ENCODE peak calls at places on chromosomes 7 and 10, in seven cellular contexts. One of them, this sample, is unnamed.

GRCh38 chr7:130180571-130180971 is 24.6 kb downstream of the TMEM209 start:
- DNase-seq in brain microvascular endothelial cell: no peak
- DNase-seq in body of pancreas: no peak
- DNase-seq in sigmoid colon: no peak
- DNase-seq in fibroblast of lung: peak; percentile 92
- DNase-seq in psoas muscle: no peak
- DNase-seq in right cardiac atrium: no peak
- DNase-seq in this sample: no peak

GRCh38 chr7:64874114-64874513 is 29.0 kb upstream of the ZNF273 start:
- DNase-seq in brain microvascular endothelial cell: no peak
- DNase-seq in body of pancreas: no peak
- DNase-seq in sigmoid colon: no peak
- DNase-seq in fibroblast of lung: peak; percentile 45
- DNase-seq in psoas muscle: no peak
- DNase-seq in right cardiac atrium: no peak
- DNase-seq in this sample: no peak

GRCh38 chr7:24283900-24284698 is at the start of gene NPY:
- DNase-seq in brain microvascular endothelial cell: no peak
- DNase-seq in body of pancreas: no peak
- DNase-seq in sigmoid colon: no peak
- DNase-seq in fibroblast of lung: peak; percentile 4
- DNase-seq in psoas muscle: no peak
- DNase-seq in right cardiac atrium: peak; percentile 21
- DNase-seq in this sample: no peak

GRCh38 chr7:80611779-80612178 is 26.7 kb upstream of the CD36 start:
- DNase-seq in brain microvascular endothelial cell: peak; percentile 89
- DNase-seq in body of pancreas: peak; percentile 68
- DNase-seq in sigmoid colon: no peak
- DNase-seq in fibroblast of lung: peak; percentile 83
- DNase-seq in psoas muscle: peak; percentile 38
- DNase-seq in right cardiac atrium: peak; percentile 74
- DNase-seq in this sample: no peak

GRCh38 chr10:33746176-33746575 is 411.7 kb upstream of the NRP1 start:
- DNase-seq in brain microvascular endothelial cell: no peak
- DNase-seq in body of pancreas: no peak
- DNase-seq in sigmoid colon: no peak
- DNase-seq in fibroblast of lung: no peak
- DNase-seq in psoas muscle: no peak
- DNase-seq in right cardiac atrium: no peak
- DNase-seq in this sample: no peak

GRCh38 chr7:132609906-132610520 is 33.7 kb upstream of the PLXNA4 start:
- DNase-seq in brain microvascular endothelial cell: no peak
- DNase-seq in body of pancreas: no peak
- DNase-seq in sigmoid colon: no peak
- DNase-seq in fibroblast of lung: no peak
- DNase-seq in psoas muscle: no peak
- DNase-seq in right cardiac atrium: no peak
- DNase-seq in this sample: no peak

GRCh38 chr7:87599336-87599735 is 1.3 kb downstream of the ABCB1 start:
- DNase-seq in brain microvascular endothelial cell: no peak
- DNase-seq in body of pancreas: no peak
- DNase-seq in sigmoid colon: no peak
- DNase-seq in fibroblast of lung: peak; percentile 21
- DNase-seq in psoas muscle: no peak
- DNase-seq in right cardiac atrium: no peak
- DNase-seq in this sample: no peak

GRCh38 chr10:132478341-132479023 is 59.1 kb upstream of the INPP5A start:
- DNase-seq in brain microvascular endothelial cell: no peak
- DNase-seq in body of pancreas: no peak
- DNase-seq in sigmoid colon: peak; percentile 58
- DNase-seq in fibroblast of lung: no peak
- DNase-seq in psoas muscle: no peak
- DNase-seq in right cardiac atrium: peak; percentile 45
- DNase-seq in this sample: no peak

GRCh38 chr7:40604601-40605438 is 470.0 kb downstream of the SUGCT start:
- DNase-seq in brain microvascular endothelial cell: peak; percentile 25
- DNase-seq in body of pancreas: peak; percentile 26
- DNase-seq in sigmoid colon: peak; percentile 60
- DNase-seq in fibroblast of lung: peak; percentile 65
- DNase-seq in psoas muscle: peak; percentile 13
- DNase-seq in right cardiac atrium: peak; percentile 82
- DNase-seq in this sample: no peak

GRCh38 chr10:15309221-15309620 is 61.9 kb downstream of the FAM171A1 start:
- DNase-seq in brain microvascular endothelial cell: no peak
- DNase-seq in body of pancreas: no peak
- DNase-seq in sigmoid colon: no peak
- DNase-seq in fibroblast of lung: no peak
- DNase-seq in psoas muscle: no peak
- DNase-seq in right cardiac atrium: no peak
- DNase-seq in this sample: no peak
- H3K27me3 ChIP-seq in brain microvascular endothelial cell: no peaks in the 10 kb centered on the region
- H3K27me3 ChIP-seq in body of pancreas: no peaks in the 10 kb centered on the region
- H3K27me3 ChIP-seq in sigmoid colon: no peaks in the 10 kb centered on the region
- H3K27me3 ChIP-seq in fibroblast of lung: no peaks in the 10 kb centered on the region
- H3K27me3 ChIP-seq in psoas muscle: no peaks in the 10 kb centered on the region
- H3K27me3 ChIP-seq in right cardiac atrium: no peaks in the 10 kb centered on the region
- H3K27me3 ChIP-seq in this sample: no peaks in the 10 kb centered on the region

GRCh38 chr7:151254851-151255250 is 6.4 kb upstream of the SMARCD3 start:
- DNase-seq in brain microvascular endothelial cell: no peak
- DNase-seq in body of pancreas: no peak
- DNase-seq in sigmoid colon: peak; percentile 55
- DNase-seq in fibroblast of lung: no peak
- DNase-seq in psoas muscle: no peak
- DNase-seq in right cardiac atrium: peak; percentile 38
- DNase-seq in this sample: no peak

GRCh38 chr7:151254316-151254715 is 5.8 kb upstream of the SMARCD3 start:
- DNase-seq in brain microvascular endothelial cell: no peak
- DNase-seq in body of pancreas: no peak
- DNase-seq in sigmoid colon: peak; percentile 69
- DNase-seq in fibroblast of lung: no peak
- DNase-seq in psoas muscle: no peak
- DNase-seq in right cardiac atrium: peak; percentile 34
- DNase-seq in this sample: no peak

GRCh38 chr7:151255390-151255789 is 6.9 kb upstream of the SMARCD3 start:
- DNase-seq in brain microvascular endothelial cell: no peak
- DNase-seq in body of pancreas: no peak
- DNase-seq in sigmoid colon: peak; percentile 59
- DNase-seq in fibroblast of lung: no peak
- DNase-seq in psoas muscle: no peak
- DNase-seq in right cardiac atrium: peak; percentile 15
- DNase-seq in this sample: no peak

GRCh38 chr7:151257990-151258389 is 9.5 kb upstream of the SMARCD3 start:
- DNase-seq in brain microvascular endothelial cell: no peak
- DNase-seq in body of pancreas: no peak
- DNase-seq in sigmoid colon: no peak
- DNase-seq in fibroblast of lung: no peak
- DNase-seq in psoas muscle: no peak
- DNase-seq in right cardiac atrium: peak; percentile 25
- DNase-seq in this sample: no peak

GRCh38 chr7:151256410-151257045 is 8.0 kb upstream of the SMARCD3 start:
- DNase-seq in brain microvascular endothelial cell: no peak
- DNase-seq in body of pancreas: no peak
- DNase-seq in sigmoid colon: peak; percentile 47
- DNase-seq in fibroblast of lung: no peak
- DNase-seq in psoas muscle: no peak
- DNase-seq in right cardiac atrium: peak; percentile 63
- DNase-seq in this sample: no peak
- H3K27me3 ChIP-seq in brain microvascular endothelial cell: peaks cover 20% of the 10 kb centered on the region
- H3K27me3 ChIP-seq in body of pancreas: no peaks in the 10 kb centered on the region
- H3K27me3 ChIP-seq in sigmoid colon: no peaks in the 10 kb centered on the region
- H3K27me3 ChIP-seq in fibroblast of lung: peaks cover 15% of the 10 kb centered on the region
- H3K27me3 ChIP-seq in psoas muscle: peaks cover 9% of the 10 kb centered on the region
- H3K27me3 ChIP-seq in right cardiac atrium: no peaks in the 10 kb centered on the region
- H3K27me3 ChIP-seq in this sample: peaks cover 19% of the 10 kb centered on the region

GRCh38 chr10:121469797-121470606 is 128.2 kb downstream of the FGFR2 start:
- DNase-seq in brain microvascular endothelial cell: no peak
- DNase-seq in body of pancreas: no peak
- DNase-seq in sigmoid colon: no peak
- DNase-seq in fibroblast of lung: no peak
- DNase-seq in psoas muscle: no peak
- DNase-seq in right cardiac atrium: no peak
- DNase-seq in this sample: no peak

GRCh38 chr10:121468726-121469125 is 129.5 kb downstream of the FGFR2 start:
- DNase-seq in brain microvascular endothelial cell: no peak
- DNase-seq in body of pancreas: no peak
- DNase-seq in sigmoid colon: no peak
- DNase-seq in fibroblast of lung: no peak
- DNase-seq in psoas muscle: no peak
- DNase-seq in right cardiac atrium: no peak
- DNase-seq in this sample: no peak

GRCh38 chr10:121462955-121463354 is 135.3 kb downstream of the FGFR2 start:
- DNase-seq in brain microvascular endothelial cell: no peak
- DNase-seq in body of pancreas: no peak
- DNase-seq in sigmoid colon: no peak
- DNase-seq in fibroblast of lung: no peak
- DNase-seq in psoas muscle: no peak
- DNase-seq in right cardiac atrium: no peak
- DNase-seq in this sample: no peak

GRCh38 chr10:121465215-121465614 is 133.0 kb downstream of the FGFR2 start:
- DNase-seq in brain microvascular endothelial cell: no peak
- DNase-seq in body of pancreas: no peak
- DNase-seq in sigmoid colon: no peak
- DNase-seq in fibroblast of lung: no peak
- DNase-seq in psoas muscle: no peak
- DNase-seq in right cardiac atrium: no peak
- DNase-seq in this sample: no peak

GRCh38 chr10:121466424-121466823 is 131.8 kb downstream of the FGFR2 start:
- DNase-seq in brain microvascular endothelial cell: no peak
- DNase-seq in body of pancreas: no peak
- DNase-seq in sigmoid colon: no peak
- DNase-seq in fibroblast of lung: no peak
- DNase-seq in psoas muscle: no peak
- DNase-seq in right cardiac atrium: no peak
- DNase-seq in this sample: no peak
- H3K27me3 ChIP-seq in brain microvascular endothelial cell: no peaks in the 10 kb centered on the region
- H3K27me3 ChIP-seq in body of pancreas: no peaks in the 10 kb centered on the region
- H3K27me3 ChIP-seq in sigmoid colon: no peaks in the 10 kb centered on the region
- H3K27me3 ChIP-seq in fibroblast of lung: no peaks in the 10 kb centered on the region
- H3K27me3 ChIP-seq in psoas muscle: no peaks in the 10 kb centered on the region
- H3K27me3 ChIP-seq in right cardiac atrium: no peaks in the 10 kb centered on the region
- H3K27me3 ChIP-seq in this sample: no peaks in the 10 kb centered on the region

DNA sequence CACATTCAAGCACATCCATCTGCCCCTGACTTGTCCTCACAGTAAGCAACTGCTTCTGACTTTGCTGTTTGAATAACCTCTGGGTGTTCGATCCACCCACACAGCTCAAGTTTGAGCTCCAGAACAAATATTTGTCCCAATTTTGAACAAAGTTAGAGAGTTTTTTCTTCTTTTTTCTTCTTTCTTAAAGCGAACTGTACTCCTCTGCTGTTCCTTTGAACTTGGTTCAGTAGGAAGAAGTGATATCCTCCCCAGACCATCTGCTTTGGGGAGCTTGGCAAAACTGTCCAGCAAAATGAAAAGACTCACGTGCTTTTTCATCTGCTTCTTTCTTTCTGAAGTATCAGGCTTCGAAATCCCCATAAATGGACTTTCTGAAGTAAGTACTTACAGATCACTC is at the start of gene ITIH2:
- DNase-seq in brain microvascular endothelial cell: no peak
- DNase-seq in body of pancreas: no peak
- DNase-seq in sigmoid colon: no peak
- DNase-seq in fibroblast of lung: no peak
- DNase-seq in psoas muscle: no peak
- DNase-seq in right cardiac atrium: no peak
- DNase-seq in this sample: no peak
- H3K27me3 ChIP-seq in brain microvascular endothelial cell: no peaks in the 10 kb centered on the region
- H3K27me3 ChIP-seq in body of pancreas: no peaks in the 10 kb centered on the region
- H3K27me3 ChIP-seq in sigmoid colon: no peaks in the 10 kb centered on the region
- H3K27me3 ChIP-seq in fibroblast of lung: no peaks in the 10 kb centered on the region
- H3K27me3 ChIP-seq in psoas muscle: peaks cover 1% of the 10 kb centered on the region
- H3K27me3 ChIP-seq in right cardiac atrium: no peaks in the 10 kb centered on the region
- H3K27me3 ChIP-seq in this sample: no peaks in the 10 kb centered on the region

DNA sequence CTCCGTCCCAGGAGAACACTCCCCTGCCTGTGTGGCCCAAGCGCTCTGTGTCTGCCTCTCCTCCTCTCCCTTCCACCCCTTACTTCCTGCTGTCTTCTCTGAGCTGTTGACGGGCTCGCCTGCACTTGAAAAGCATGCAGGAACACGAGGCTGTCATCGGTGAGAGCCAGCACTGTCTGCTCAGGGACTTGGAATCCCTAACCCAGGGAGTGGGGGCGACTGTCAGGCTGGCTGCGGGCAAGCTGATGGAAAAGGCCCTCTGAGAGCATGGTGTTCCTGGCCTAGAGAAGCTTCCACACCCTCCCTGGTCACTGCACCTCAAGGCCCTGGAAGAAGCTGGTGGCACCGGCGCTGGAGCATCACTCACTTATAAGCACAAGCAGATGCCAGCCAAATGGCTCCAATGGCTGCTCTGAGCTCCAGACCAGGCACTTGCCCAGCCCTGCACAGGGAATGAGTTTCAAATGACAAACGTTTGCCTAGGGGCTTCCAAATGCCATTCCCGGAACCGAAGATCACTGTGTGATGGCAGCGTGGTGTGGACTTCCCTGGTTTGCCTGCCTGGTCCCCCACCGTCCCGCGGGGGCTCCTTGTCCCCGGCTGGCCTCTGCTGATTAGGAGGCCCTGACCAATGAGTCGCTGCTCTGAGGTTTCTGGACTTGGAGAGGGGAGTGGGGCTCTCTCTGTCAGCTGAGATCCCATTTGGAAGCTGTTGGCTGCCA is 56.7 kb upstream of the EBF3 start:
- DNase-seq in brain microvascular endothelial cell: no peak
- DNase-seq in body of pancreas: no peak
- DNase-seq in sigmoid colon: no peak
- DNase-seq in fibroblast of lung: no peak
- DNase-seq in psoas muscle: no peak
- DNase-seq in right cardiac atrium: peak; percentile 56
- DNase-seq in this sample: no peak
- H3K27me3 ChIP-seq in brain microvascular endothelial cell: no peaks in the 10 kb centered on the region
- H3K27me3 ChIP-seq in body of pancreas: no peaks in the 10 kb centered on the region
- H3K27me3 ChIP-seq in sigmoid colon: peaks cover 7% of the 10 kb centered on the region
- H3K27me3 ChIP-seq in fibroblast of lung: no peaks in the 10 kb centered on the region
- H3K27me3 ChIP-seq in psoas muscle: no peaks in the 10 kb centered on the region
- H3K27me3 ChIP-seq in right cardiac atrium: no peaks in the 10 kb centered on the region
- H3K27me3 ChIP-seq in this sample: no peaks in the 10 kb centered on the region

GRCh38 chr10:117550042-117550441 is 7.5 kb downstream of the EMX2 start:
- DNase-seq in brain microvascular endothelial cell: no peak
- DNase-seq in body of pancreas: no peak
- DNase-seq in sigmoid colon: no peak
- DNase-seq in fibroblast of lung: no peak
- DNase-seq in psoas muscle: no peak
- DNase-seq in right cardiac atrium: no peak
- DNase-seq in this sample: no peak
- H3K27me3 ChIP-seq in brain microvascular endothelial cell: peaks cover 77% of the 10 kb centered on the region
- H3K27me3 ChIP-seq in body of pancreas: peaks cover 49% of the 10 kb centered on the region
- H3K27me3 ChIP-seq in sigmoid colon: peaks cover 99% of the 10 kb centered on the region
- H3K27me3 ChIP-seq in fibroblast of lung: peaks cover 65% of the 10 kb centered on the region
- H3K27me3 ChIP-seq in psoas muscle: peaks cover 27% of the 10 kb centered on the region
- H3K27me3 ChIP-seq in right cardiac atrium: no peaks in the 10 kb centered on the region
- H3K27me3 ChIP-seq in this sample: peaks cover 34% of the 10 kb centered on the region

DNA sequence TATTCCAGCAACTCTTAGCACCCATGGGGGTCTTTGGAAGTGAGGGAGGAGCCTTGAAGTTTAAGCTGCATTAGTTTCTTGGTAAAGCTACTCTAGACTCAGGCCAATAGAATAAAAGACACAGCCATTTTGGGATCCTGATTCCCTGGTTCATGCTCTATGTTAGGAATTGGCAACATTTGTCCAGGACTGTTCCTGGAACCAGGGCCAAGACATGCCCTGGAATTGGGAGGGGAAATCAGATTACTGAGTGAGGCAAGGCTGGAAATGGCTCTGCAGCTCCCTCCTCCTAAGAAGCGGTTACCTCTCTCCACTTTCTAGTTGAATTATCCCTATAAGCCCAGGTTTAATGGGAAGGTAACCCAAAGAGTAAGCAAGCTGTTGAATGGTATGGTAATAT is 14.2 kb upstream of the BMPR1A start:
- DNase-seq in brain microvascular endothelial cell: no peak
- DNase-seq in body of pancreas: no peak
- DNase-seq in sigmoid colon: no peak
- DNase-seq in fibroblast of lung: no peak
- DNase-seq in psoas muscle: no peak
- DNase-seq in right cardiac atrium: no peak
- DNase-seq in this sample: no peak
- H3K27me3 ChIP-seq in brain microvascular endothelial cell: no peaks in the 10 kb centered on the region
- H3K27me3 ChIP-seq in body of pancreas: no peaks in the 10 kb centered on the region
- H3K27me3 ChIP-seq in sigmoid colon: no peaks in the 10 kb centered on the region
- H3K27me3 ChIP-seq in fibroblast of lung: no peaks in the 10 kb centered on the region
- H3K27me3 ChIP-seq in psoas muscle: no peaks in the 10 kb centered on the region
- H3K27me3 ChIP-seq in right cardiac atrium: no peaks in the 10 kb centered on the region
- H3K27me3 ChIP-seq in this sample: no peaks in the 10 kb centered on the region

This sample was measured in BJ.